ENCODE peak calls at places on chromosomes 16 and 17, in five cellular contexts. One of them, this sample, is unnamed.

GRCh38 chr17:47733047-47733413 is at the start of gene TBX21:
- DNase-seq in spleen: peak; percentile 97
- DNase-seq in endothelial cell of umbilical vein: peak; percentile 25
- DNase-seq in sigmoid colon: peak; percentile 72
- DNase-seq in prostate gland: peak; percentile 41
- DNase-seq in this sample: no peak

GRCh38 chr17:49217651-49218413 is 7.3 kb downstream of the ABI3 start:
- DNase-seq in spleen: peak; percentile 93
- DNase-seq in endothelial cell of umbilical vein: no peak
- DNase-seq in sigmoid colon: peak; percentile 75
- DNase-seq in prostate gland: peak; percentile 14
- DNase-seq in this sample: no peak

GRCh38 chr17:76544916-76545365 is 5.1 kb downstream of the PRCD start:
- DNase-seq in spleen: peak; percentile 61
- DNase-seq in endothelial cell of umbilical vein: no peak
- DNase-seq in sigmoid colon: no peak
- DNase-seq in prostate gland: no peak
- DNase-seq in this sample: no peak

GRCh38 chr17:13931752-13932477 is 137.4 kb upstream of the COX10 start:
- DNase-seq in spleen: peak; percentile 85
- DNase-seq in endothelial cell of umbilical vein: no peak
- DNase-seq in sigmoid colon: peak; percentile 88
- DNase-seq in prostate gland: peak; percentile 25
- DNase-seq in this sample: no peak

GRCh38 chr17:50277357-50277754 is 3.1 kb downstream of the TMEM92 start:
- DNase-seq in spleen: no peak
- DNase-seq in endothelial cell of umbilical vein: no peak
- DNase-seq in sigmoid colon: no peak
- DNase-seq in prostate gland: no peak
- DNase-seq in this sample: no peak

GRCh38 chr17:30981531-30982519 is 11.0 kb downstream of the RNF135 start:
- DNase-seq in spleen: no peak
- DNase-seq in endothelial cell of umbilical vein: no peak
- DNase-seq in sigmoid colon: no peak
- DNase-seq in prostate gland: no peak
- DNase-seq in this sample: no peak

GRCh38 chr16:67260426-67261063 is 11.8 kb downstream of the SLC9A5 start:
- DNase-seq in spleen: peak; percentile 53
- DNase-seq in endothelial cell of umbilical vein: peak; percentile 24
- DNase-seq in sigmoid colon: peak; percentile 55
- DNase-seq in prostate gland: peak; percentile 49
- DNase-seq in this sample: no peak

GRCh38 chr17:41464682-41465081 is 2.5 kb downstream of the KRT32 start:
- DNase-seq in spleen: no peak
- DNase-seq in endothelial cell of umbilical vein: peak; percentile 32
- DNase-seq in sigmoid colon: no peak
- DNase-seq in prostate gland: peak; percentile 87
- DNase-seq in this sample: no peak

GRCh38 chr16:8486985-8487384 is 103.3 kb downstream of the TMEM114 start:
- DNase-seq in spleen: no peak
- DNase-seq in endothelial cell of umbilical vein: no peak
- DNase-seq in sigmoid colon: no peak
- DNase-seq in prostate gland: no peak
- DNase-seq in this sample: no peak

GRCh38 chr16:57185446-57185944 is 344 bp downstream of the PSME3IP1 start:
- DNase-seq in spleen: peak; percentile 92
- DNase-seq in endothelial cell of umbilical vein: no peak
- DNase-seq in sigmoid colon: peak; percentile 82
- DNase-seq in prostate gland: peak; percentile 30
- DNase-seq in this sample: no peak

GRCh38 chr17:50363217-50364060 is 9.5 kb downstream of the MRPL27 start:
- DNase-seq in spleen: no peak
- DNase-seq in endothelial cell of umbilical vein: peak; percentile 25
- DNase-seq in sigmoid colon: peak; percentile 56
- DNase-seq in prostate gland: no peak
- DNase-seq in this sample: no peak

GRCh38 chr17:58507123-58507634 is 7.3 kb downstream of the MTMR4 start:
- DNase-seq in spleen: peak; percentile 83
- DNase-seq in endothelial cell of umbilical vein: no peak
- DNase-seq in sigmoid colon: no peak
- DNase-seq in prostate gland: no peak
- DNase-seq in this sample: no peak

GRCh38 chr17:58575511-58575910 is 61.1 kb upstream of the MTMR4 start:
- DNase-seq in spleen: no peak
- DNase-seq in endothelial cell of umbilical vein: peak; percentile 28
- DNase-seq in sigmoid colon: no peak
- DNase-seq in prostate gland: peak; percentile 30
- DNase-seq in this sample: no peak

GRCh38 chr17:50266384-50267073 is 7.7 kb upstream of the TMEM92 start:
- DNase-seq in spleen: peak; percentile 60
- DNase-seq in endothelial cell of umbilical vein: peak; percentile 59
- DNase-seq in sigmoid colon: peak; percentile 91
- DNase-seq in prostate gland: peak; percentile 85
- DNase-seq in this sample: no peak

GRCh38 chr17:73387746-73388577 is 76.2 kb upstream of the CDC42EP4 start:
- DNase-seq in spleen: peak; percentile 47
- DNase-seq in endothelial cell of umbilical vein: no peak
- DNase-seq in sigmoid colon: no peak
- DNase-seq in prostate gland: no peak
- DNase-seq in this sample: no peak

GRCh38 chr17:51397361-51398127 is 137.2 kb downstream of the UTP18 start:
- DNase-seq in spleen: no peak
- DNase-seq in endothelial cell of umbilical vein: no peak
- DNase-seq in sigmoid colon: no peak
- DNase-seq in prostate gland: no peak
- DNase-seq in this sample: no peak

GRCh38 chr17:45170976-45171337 is 9.3 kb downstream of the HEXIM2 start:
- DNase-seq in spleen: no peak
- DNase-seq in endothelial cell of umbilical vein: peak; percentile 32
- DNase-seq in sigmoid colon: peak; percentile 91
- DNase-seq in prostate gland: peak; percentile 82
- DNase-seq in this sample: no peak

GRCh38 chr17:57158296-57158695 is 73.2 kb downstream of the AKAP1 start:
- DNase-seq in spleen: no peak
- DNase-seq in endothelial cell of umbilical vein: no peak
- DNase-seq in sigmoid colon: no peak
- DNase-seq in prostate gland: peak; percentile 16
- DNase-seq in this sample: no peak

GRCh38 chr16:85856585-85856984 is 42.4 kb upstream of the IRF8 start:
- DNase-seq in spleen: no peak
- DNase-seq in endothelial cell of umbilical vein: no peak
- DNase-seq in sigmoid colon: no peak
- DNase-seq in prostate gland: no peak
- DNase-seq in this sample: no peak

GRCh38 chr16:56910654-56911539 is 21.0 kb upstream of the HERPUD1 start:
- DNase-seq in spleen: no peak
- DNase-seq in endothelial cell of umbilical vein: no peak
- DNase-seq in sigmoid colon: no peak
- DNase-seq in prostate gland: no peak
- DNase-seq in this sample: no peak

GRCh38 chr17:16459850-16460550 is 32.0 kb downstream of the LRRC75A start:
- DNase-seq in spleen: no peak
- DNase-seq in endothelial cell of umbilical vein: no peak
- DNase-seq in sigmoid colon: no peak
- DNase-seq in prostate gland: no peak
- DNase-seq in this sample: no peak

GRCh38 chr16:1082266-1082951 is 9.9 kb downstream of the SSTR5 start:
- DNase-seq in spleen: no peak
- DNase-seq in endothelial cell of umbilical vein: peak; percentile 79
- DNase-seq in sigmoid colon: no peak
- DNase-seq in prostate gland: peak; percentile 55
- DNase-seq in this sample: no peak
- TF ChIP-seq POLR2A in spleen: no peak
- TF ChIP-seq POLR2A in endothelial cell of umbilical vein: no peak
- TF ChIP-seq POLR2A in sigmoid colon: no peak
- TF ChIP-seq POLR2A in prostate gland: peak; percentile 49
- TF ChIP-seq POLR2A in this sample: no peak

GRCh38 chr17:80737106-80738019 is 192.7 kb downstream of the RPTOR start:
- DNase-seq in spleen: peak; percentile 88
- DNase-seq in endothelial cell of umbilical vein: no peak
- DNase-seq in sigmoid colon: no peak
- DNase-seq in prostate gland: no peak
- DNase-seq in this sample: no peak
- H3K27ac ChIP-seq in spleen: peak overlapping the region; percentile 73
- H3K27ac ChIP-seq in endothelial cell of umbilical vein: no peak overlapping the region
- H3K27ac ChIP-seq in sigmoid colon: no peak overlapping the region
- H3K27ac ChIP-seq in prostate gland: no peak overlapping the region
- H3K27ac ChIP-seq in this sample: no peak overlapping the region

DNA sequence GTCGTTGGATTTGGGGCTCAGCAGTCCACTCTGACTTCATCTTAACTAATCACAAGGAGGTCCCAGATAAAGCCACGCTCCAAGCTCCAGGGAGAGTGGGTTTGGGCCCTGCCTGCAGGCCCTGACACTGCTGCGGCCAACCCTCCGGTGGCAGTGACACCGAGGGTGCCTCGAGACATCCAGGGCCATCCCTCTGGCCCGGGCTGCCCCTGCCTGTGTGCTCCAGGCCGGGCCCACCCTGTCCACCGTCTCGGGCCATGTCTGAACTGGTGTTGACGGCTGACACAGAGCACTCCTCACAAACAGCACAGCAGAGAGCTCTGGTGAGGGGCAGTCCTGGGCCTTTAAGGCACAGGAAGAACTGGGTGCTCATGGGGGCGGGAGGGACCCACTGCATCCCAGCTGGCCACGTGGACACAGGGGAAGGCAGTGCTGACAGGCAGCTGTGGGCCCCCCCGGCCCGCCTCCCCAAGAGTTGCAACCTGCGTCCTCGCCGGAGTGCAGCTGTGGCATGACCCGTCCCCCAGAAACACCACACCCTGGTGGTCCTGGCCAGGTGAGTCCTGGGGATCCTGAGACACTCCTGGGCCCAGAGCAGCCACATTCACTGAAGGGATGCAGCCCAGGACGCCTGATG is 80.0 kb downstream of the LMF1 start:
- DNase-seq in spleen: no peak
- DNase-seq in endothelial cell of umbilical vein: no peak
- DNase-seq in sigmoid colon: no peak
- DNase-seq in prostate gland: no peak
- DNase-seq in this sample: no peak
- TF ChIP-seq POLR2AphosphoS5 in spleen: no peak
- TF ChIP-seq POLR2AphosphoS5 in endothelial cell of umbilical vein: no peak
- TF ChIP-seq POLR2AphosphoS5 in sigmoid colon: no peak
- TF ChIP-seq POLR2AphosphoS5 in prostate gland: no peak
- TF ChIP-seq POLR2AphosphoS5 in this sample: no peak

GRCh38 chr16:88533945-88534641 is 36.1 kb upstream of the ZC3H18 start:
- DNase-seq in spleen: peak; percentile 95
- DNase-seq in endothelial cell of umbilical vein: peak; percentile 32
- DNase-seq in sigmoid colon: peak; percentile 86
- DNase-seq in prostate gland: peak; percentile 65
- DNase-seq in this sample: no peak
- TF ChIP-seq POLR2A in spleen: no peak
- TF ChIP-seq POLR2A in endothelial cell of umbilical vein: peak; percentile 66
- TF ChIP-seq POLR2A in sigmoid colon: no peak
- TF ChIP-seq POLR2A in prostate gland: peak; percentile 28
- TF ChIP-seq POLR2A in this sample: no peak

DNA sequence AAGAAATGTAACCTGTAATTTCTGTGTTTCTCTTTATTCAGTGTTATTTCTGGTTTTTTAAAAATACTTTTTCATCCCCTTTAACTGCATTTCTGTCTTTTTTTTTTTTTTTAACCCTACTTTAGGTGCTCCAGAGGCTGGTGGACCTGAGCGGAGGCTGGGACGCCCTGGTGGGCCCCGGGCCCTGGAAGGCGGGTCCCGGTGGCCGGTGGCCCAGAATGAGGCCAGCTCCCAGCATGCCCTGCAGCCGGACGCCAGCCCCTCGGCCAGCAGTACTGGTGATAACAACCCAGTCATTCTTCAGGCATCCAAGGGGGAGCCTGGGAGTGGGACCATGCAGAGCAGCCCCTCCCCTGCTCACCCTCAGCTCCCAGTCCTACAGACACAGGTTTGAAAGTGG is 1.5 kb downstream of the SRCAP start:
- DNase-seq in spleen: peak; percentile 76
- DNase-seq in endothelial cell of umbilical vein: no peak
- DNase-seq in sigmoid colon: no peak
- DNase-seq in prostate gland: no peak
- DNase-seq in this sample: no peak
- H3K27ac ChIP-seq in spleen: no peak overlapping the region
- H3K27ac ChIP-seq in endothelial cell of umbilical vein: no peak overlapping the region
- H3K27ac ChIP-seq in sigmoid colon: no peak overlapping the region
- H3K27ac ChIP-seq in prostate gland: no peak overlapping the region
- H3K27ac ChIP-seq in this sample: no peak overlapping the region

GRCh38 chr17:348012-348411 is 4.6 kb downstream of the RPH3AL start:
- DNase-seq in spleen: no peak
- DNase-seq in endothelial cell of umbilical vein: no peak
- DNase-seq in sigmoid colon: no peak
- DNase-seq in prostate gland: no peak
- DNase-seq in this sample: no peak

GRCh38 chr17:347309-347708 is 5.3 kb downstream of the RPH3AL start:
- DNase-seq in spleen: peak; percentile 31
- DNase-seq in endothelial cell of umbilical vein: no peak
- DNase-seq in sigmoid colon: no peak
- DNase-seq in prostate gland: no peak
- DNase-seq in this sample: no peak

GRCh38 chr17:349666-350065 is 2.9 kb downstream of the RPH3AL start:
- DNase-seq in spleen: no peak
- DNase-seq in endothelial cell of umbilical vein: peak; percentile 9
- DNase-seq in sigmoid colon: no peak
- DNase-seq in prostate gland: no peak
- DNase-seq in this sample: no peak

GRCh38 chr17:350706-351435 is 1.7 kb downstream of the RPH3AL start:
- DNase-seq in spleen: peak; percentile 84
- DNase-seq in endothelial cell of umbilical vein: peak; percentile 95
- DNase-seq in sigmoid colon: peak; percentile 93
- DNase-seq in prostate gland: no peak
- DNase-seq in this sample: no peak

GRCh38 chr17:348692-349425 is 3.7 kb downstream of the RPH3AL start:
- DNase-seq in spleen: peak; percentile 45
- DNase-seq in endothelial cell of umbilical vein: peak; percentile 59
- DNase-seq in sigmoid colon: peak; percentile 86
- DNase-seq in prostate gland: peak; percentile 76
- DNase-seq in this sample: no peak
- TF ChIP-seq POLR2AphosphoS5 in spleen: no peak
- TF ChIP-seq POLR2AphosphoS5 in endothelial cell of umbilical vein: no peak
- TF ChIP-seq POLR2AphosphoS5 in sigmoid colon: no peak
- TF ChIP-seq POLR2AphosphoS5 in prostate gland: peak; percentile 90
- TF ChIP-seq POLR2AphosphoS5 in this sample: no peak

GRCh38 chr17:68515238-68515637 is 3.0 kb downstream of the PRKAR1A start:
- DNase-seq in spleen: no peak
- DNase-seq in endothelial cell of umbilical vein: no peak
- DNase-seq in sigmoid colon: no peak
- DNase-seq in prostate gland: no peak
- DNase-seq in this sample: no peak

GRCh38 chr17:68522266-68522665 is 10.0 kb downstream of the PRKAR1A start:
- DNase-seq in spleen: no peak
- DNase-seq in endothelial cell of umbilical vein: no peak
- DNase-seq in sigmoid colon: no peak
- DNase-seq in prostate gland: no peak
- DNase-seq in this sample: no peak

GRCh38 chr17:68516732-68517131 is 4.5 kb downstream of the PRKAR1A start:
- DNase-seq in spleen: no peak
- DNase-seq in endothelial cell of umbilical vein: no peak
- DNase-seq in sigmoid colon: no peak
- DNase-seq in prostate gland: no peak
- DNase-seq in this sample: no peak

GRCh38 chr17:68518063-68518815 is 6.0 kb downstream of the PRKAR1A start:
- DNase-seq in spleen: no peak
- DNase-seq in endothelial cell of umbilical vein: no peak
- DNase-seq in sigmoid colon: no peak
- DNase-seq in prostate gland: no peak
- DNase-seq in this sample: no peak

GRCh38 chr17:68519911-68520310 is 7.7 kb downstream of the PRKAR1A start:
- DNase-seq in spleen: no peak
- DNase-seq in endothelial cell of umbilical vein: no peak
- DNase-seq in sigmoid colon: no peak
- DNase-seq in prostate gland: no peak
- DNase-seq in this sample: no peak
- TF ChIP-seq POLR2A in spleen: no peak
- TF ChIP-seq POLR2A in endothelial cell of umbilical vein: no peak
- TF ChIP-seq POLR2A in sigmoid colon: no peak
- TF ChIP-seq POLR2A in prostate gland: no peak
- TF ChIP-seq POLR2A in this sample: no peak

This sample was measured in vagina.